ENCODE peak calls at places on chromosomes 11 and 22, in five cellular contexts. One of them, this sample, is unnamed.

GRCh38 chr22:44983878-44984482 is 25.8 kb downstream of the PHF21B start:
- DNase-seq in pancreas: no peak
- DNase-seq in astrocyte of the spinal cord: no peak
- DNase-seq in fibroblast of the aortic adventitia: no peak
- DNase-seq in lower lobe of right lung: no peak
- DNase-seq in this sample: no peak

GRCh38 chr11:62437616-62438015 is 18.8 kb downstream of the SCGB1A1 start:
- DNase-seq in pancreas: no peak
- DNase-seq in astrocyte of the spinal cord: no peak
- DNase-seq in fibroblast of the aortic adventitia: no peak
- DNase-seq in lower lobe of right lung: no peak
- DNase-seq in this sample: no peak

GRCh38 chr22:37636186-37636948 is 3.1 kb upstream of the SH3BP1 start:
- DNase-seq in pancreas: no peak
- DNase-seq in astrocyte of the spinal cord: peak
- DNase-seq in fibroblast of the aortic adventitia: peak
- DNase-seq in lower lobe of right lung: no peak
- DNase-seq in this sample: peak

GRCh38 chr11:60762851-60763691 is 6.4 kb downstream of the MS4A15 start:
- DNase-seq in pancreas: peak
- DNase-seq in astrocyte of the spinal cord: no peak
- DNase-seq in fibroblast of the aortic adventitia: no peak
- DNase-seq in lower lobe of right lung: no peak
- DNase-seq in this sample: peak

GRCh38 chr11:44775366-44776356 is 48.9 kb downstream of the TSPAN18 start:
- DNase-seq in pancreas: peak
- DNase-seq in astrocyte of the spinal cord: no peak
- DNase-seq in fibroblast of the aortic adventitia: no peak
- DNase-seq in lower lobe of right lung: no peak
- DNase-seq in this sample: peak

GRCh38 chr22:50314455-50315288 is 7.2 kb upstream of the PLXNB2 start:
- DNase-seq in pancreas: no peak
- DNase-seq in astrocyte of the spinal cord: no peak
- DNase-seq in fibroblast of the aortic adventitia: no peak
- DNase-seq in lower lobe of right lung: peak
- DNase-seq in this sample: no peak

GRCh38 chr11:197741-198235 is 4.9 kb downstream of the SCGB1C1 start:
- DNase-seq in pancreas: peak
- DNase-seq in astrocyte of the spinal cord: no peak
- DNase-seq in fibroblast of the aortic adventitia: no peak
- DNase-seq in lower lobe of right lung: no peak
- DNase-seq in this sample: no peak

GRCh38 chr11:116658876-116659535 is 113.8 kb downstream of the BUD13 start:
- DNase-seq in pancreas: no peak
- DNase-seq in astrocyte of the spinal cord: no peak
- DNase-seq in fibroblast of the aortic adventitia: no peak
- DNase-seq in lower lobe of right lung: no peak
- DNase-seq in this sample: no peak

GRCh38 chr11:8604078-8604723 is 10.2 kb upstream of the STK33 start:
- DNase-seq in pancreas: peak
- DNase-seq in astrocyte of the spinal cord: peak
- DNase-seq in fibroblast of the aortic adventitia: peak
- DNase-seq in lower lobe of right lung: peak
- DNase-seq in this sample: peak

GRCh38 chr11:120539681-120540369 is 28.3 kb downstream of the GRIK4 start:
- DNase-seq in pancreas: no peak
- DNase-seq in astrocyte of the spinal cord: peak
- DNase-seq in fibroblast of the aortic adventitia: no peak
- DNase-seq in lower lobe of right lung: no peak
- DNase-seq in this sample: no peak

GRCh38 chr11:114180301-114181055 is 115.7 kb upstream of the NNMT start:
- DNase-seq in pancreas: peak
- DNase-seq in astrocyte of the spinal cord: no peak
- DNase-seq in fibroblast of the aortic adventitia: peak
- DNase-seq in lower lobe of right lung: peak
- DNase-seq in this sample: peak
- H3K4me3 ChIP-seq in pancreas: no peak
- H3K4me3 ChIP-seq in astrocyte of the spinal cord: peak
- H3K4me3 ChIP-seq in fibroblast of the aortic adventitia: no peak
- H3K4me3 ChIP-seq in lower lobe of right lung: peak
- H3K4me3 ChIP-seq in this sample: peak

DNA sequence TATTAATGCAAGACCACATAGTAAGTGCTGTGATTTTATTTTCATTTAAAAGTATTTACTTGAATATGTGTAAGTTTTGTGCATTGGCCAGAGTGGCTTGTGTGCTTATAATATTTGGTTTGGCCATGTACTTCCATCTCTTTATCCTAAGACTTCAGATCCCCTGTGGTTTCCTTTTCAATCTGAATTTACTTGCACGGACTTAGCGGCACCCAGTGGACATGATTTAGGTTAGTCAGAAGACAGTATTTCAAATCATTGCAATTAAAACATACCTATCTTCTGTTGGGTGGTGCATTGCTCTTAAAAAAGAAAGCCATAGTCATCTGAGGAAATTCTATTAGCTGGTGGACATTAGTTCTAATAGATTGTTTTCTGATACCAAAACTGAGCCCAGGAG is 30.7 kb downstream of the PIWIL4 start:
- DNase-seq in pancreas: peak
- DNase-seq in astrocyte of the spinal cord: peak
- DNase-seq in fibroblast of the aortic adventitia: peak
- DNase-seq in lower lobe of right lung: no peak
- DNase-seq in this sample: peak
- TF ChIP-seq CTCF in pancreas: no peak
- TF ChIP-seq CTCF in astrocyte of the spinal cord: peak
- TF ChIP-seq CTCF in fibroblast of the aortic adventitia: no peak
- TF ChIP-seq CTCF in lower lobe of right lung: no peak
- TF ChIP-seq CTCF in this sample: peak

GRCh38 chr22:28885939-28886338 is 2.6 kb downstream of the ZNRF3 start:
- DNase-seq in pancreas: no peak
- DNase-seq in astrocyte of the spinal cord: peak
- DNase-seq in fibroblast of the aortic adventitia: no peak
- DNase-seq in lower lobe of right lung: no peak
- DNase-seq in this sample: no peak
- H3K4me3 ChIP-seq in pancreas: no peak
- H3K4me3 ChIP-seq in astrocyte of the spinal cord: no peak
- H3K4me3 ChIP-seq in fibroblast of the aortic adventitia: no peak
- H3K4me3 ChIP-seq in lower lobe of right lung: no peak
- H3K4me3 ChIP-seq in this sample: no peak

GRCh38 chr11:14308897-14309387 is 50.0 kb downstream of the RRAS2 start:
- DNase-seq in pancreas: no peak
- DNase-seq in astrocyte of the spinal cord: no peak
- DNase-seq in fibroblast of the aortic adventitia: no peak
- DNase-seq in lower lobe of right lung: no peak
- DNase-seq in this sample: no peak

GRCh38 chr11:14308114-14308896 is 50.7 kb downstream of the RRAS2 start:
- DNase-seq in pancreas: no peak
- DNase-seq in astrocyte of the spinal cord: peak
- DNase-seq in fibroblast of the aortic adventitia: peak
- DNase-seq in lower lobe of right lung: no peak
- DNase-seq in this sample: peak

GRCh38 chr11:14310696-14311095 is 48.3 kb downstream of the RRAS2 start:
- DNase-seq in pancreas: no peak
- DNase-seq in astrocyte of the spinal cord: no peak
- DNase-seq in fibroblast of the aortic adventitia: peak
- DNase-seq in lower lobe of right lung: no peak
- DNase-seq in this sample: peak

GRCh38 chr11:14306481-14306880 is 52.5 kb downstream of the RRAS2 start:
- DNase-seq in pancreas: no peak
- DNase-seq in astrocyte of the spinal cord: no peak
- DNase-seq in fibroblast of the aortic adventitia: no peak
- DNase-seq in lower lobe of right lung: no peak
- DNase-seq in this sample: no peak

DNA sequence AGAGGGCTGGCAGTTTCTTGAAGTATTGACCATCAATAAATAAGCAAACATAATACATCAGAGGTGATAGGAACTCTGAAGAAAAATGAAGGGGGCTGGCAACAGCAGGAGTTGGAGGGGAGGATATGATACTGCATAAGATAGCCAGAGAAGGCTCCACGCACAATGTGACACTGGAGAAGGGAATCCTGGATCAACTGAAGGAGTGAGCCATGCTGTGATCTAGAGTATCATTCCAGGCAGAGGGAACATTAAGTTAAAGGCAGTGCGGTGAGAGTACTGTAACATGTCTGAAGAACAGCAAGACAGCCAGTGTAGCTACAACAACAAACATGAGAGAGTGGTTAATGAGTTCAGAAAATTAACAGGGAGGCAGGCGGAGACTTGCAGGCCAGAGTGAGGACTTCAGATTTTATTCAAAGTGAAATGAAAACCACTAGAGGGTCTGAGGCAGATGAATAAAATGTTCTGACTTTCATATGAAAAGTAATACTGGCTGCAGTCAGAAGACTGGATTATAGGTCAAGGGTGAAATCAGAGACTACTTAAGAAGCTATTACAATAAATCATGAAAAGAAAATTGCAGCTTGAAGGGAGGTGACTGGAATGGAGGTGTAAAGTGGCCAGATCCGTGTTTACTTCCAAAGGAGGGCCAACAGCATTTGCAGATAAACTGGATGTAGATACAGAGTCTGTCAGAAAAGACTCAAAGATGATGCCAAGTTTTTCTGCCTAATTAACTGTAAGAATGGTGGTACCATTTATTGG is 49.4 kb downstream of the RRAS2 start:
- DNase-seq in pancreas: no peak
- DNase-seq in astrocyte of the spinal cord: no peak
- DNase-seq in fibroblast of the aortic adventitia: no peak
- DNase-seq in lower lobe of right lung: no peak
- DNase-seq in this sample: no peak
- TF ChIP-seq CTCF in pancreas: no peak
- TF ChIP-seq CTCF in astrocyte of the spinal cord: no peak
- TF ChIP-seq CTCF in fibroblast of the aortic adventitia: no peak
- TF ChIP-seq CTCF in lower lobe of right lung: no peak
- TF ChIP-seq CTCF in this sample: no peak

GRCh38 chr22:17373839-17374238 is 4.6 kb downstream of the CECR2 start:
- DNase-seq in pancreas: no peak
- DNase-seq in astrocyte of the spinal cord: no peak
- DNase-seq in fibroblast of the aortic adventitia: no peak
- DNase-seq in lower lobe of right lung: no peak
- DNase-seq in this sample: no peak
- H3K4me3 ChIP-seq in pancreas: no peak
- H3K4me3 ChIP-seq in astrocyte of the spinal cord: no peak
- H3K4me3 ChIP-seq in fibroblast of the aortic adventitia: no peak
- H3K4me3 ChIP-seq in lower lobe of right lung: no peak
- H3K4me3 ChIP-seq in this sample: no peak

GRCh38 chr11:37712246-37712645 is 1114.2 kb upstream of the RAG2 start:
- DNase-seq in pancreas: no peak
- DNase-seq in astrocyte of the spinal cord: peak
- DNase-seq in fibroblast of the aortic adventitia: peak
- DNase-seq in lower lobe of right lung: no peak
- DNase-seq in this sample: peak
- TF ChIP-seq CTCF in pancreas: no peak
- TF ChIP-seq CTCF in astrocyte of the spinal cord: peak
- TF ChIP-seq CTCF in fibroblast of the aortic adventitia: peak
- TF ChIP-seq CTCF in lower lobe of right lung: no peak
- TF ChIP-seq CTCF in this sample: peak

DNA sequence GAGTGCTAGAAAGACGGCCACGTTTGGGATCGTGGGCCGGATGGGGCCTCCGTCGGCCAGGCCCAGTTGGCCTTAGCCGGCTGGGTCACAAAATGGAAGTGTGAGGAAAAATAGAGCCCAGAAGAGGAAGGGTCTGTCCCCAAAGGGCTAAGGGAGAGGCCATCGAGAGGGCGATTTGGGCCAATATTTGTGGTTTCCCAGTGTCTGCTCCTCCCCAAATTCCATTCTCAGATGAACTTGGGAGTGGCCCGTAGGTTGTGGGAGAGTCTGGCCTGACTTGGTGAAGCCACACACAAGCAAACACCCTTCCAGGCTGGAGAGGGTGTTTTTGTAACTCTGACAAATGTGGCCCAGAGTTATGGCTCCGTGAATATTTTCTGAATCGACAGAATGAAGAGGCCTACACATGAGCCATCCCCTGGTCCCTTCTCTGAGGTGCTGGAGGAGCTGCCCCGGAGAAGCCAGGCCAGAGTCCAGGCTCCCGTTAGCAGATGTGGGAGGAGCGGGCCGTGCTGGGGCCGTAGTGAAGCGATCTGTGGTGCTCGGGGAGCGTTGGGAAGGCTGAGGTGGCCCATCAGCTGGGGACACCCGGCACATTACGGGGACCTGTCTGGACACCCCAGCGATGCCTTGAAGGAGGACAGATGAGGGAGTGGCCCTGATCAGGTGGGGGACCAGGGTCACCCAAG is 73.5 kb upstream of the PPARA start:
- DNase-seq in pancreas: no peak
- DNase-seq in astrocyte of the spinal cord: no peak
- DNase-seq in fibroblast of the aortic adventitia: peak
- DNase-seq in lower lobe of right lung: peak
- DNase-seq in this sample: peak
- H3K4me3 ChIP-seq in pancreas: no peak
- H3K4me3 ChIP-seq in astrocyte of the spinal cord: peak
- H3K4me3 ChIP-seq in fibroblast of the aortic adventitia: peak
- H3K4me3 ChIP-seq in lower lobe of right lung: peak
- H3K4me3 ChIP-seq in this sample: peak

GRCh38 chr11:130070829-130071205 is 1.1 kb downstream of the APLP2 start:
- DNase-seq in pancreas: no peak
- DNase-seq in astrocyte of the spinal cord: peak
- DNase-seq in fibroblast of the aortic adventitia: peak
- DNase-seq in lower lobe of right lung: peak
- DNase-seq in this sample: peak

GRCh38 chr11:130068546-130068985 is 1.1 kb upstream of the APLP2 start:
- DNase-seq in pancreas: peak
- DNase-seq in astrocyte of the spinal cord: no peak
- DNase-seq in fibroblast of the aortic adventitia: no peak
- DNase-seq in lower lobe of right lung: no peak
- DNase-seq in this sample: no peak

GRCh38 chr11:130070109-130070828 is 575 bp downstream of the APLP2 start:
- DNase-seq in pancreas: peak
- DNase-seq in astrocyte of the spinal cord: peak
- DNase-seq in fibroblast of the aortic adventitia: peak
- DNase-seq in lower lobe of right lung: peak
- DNase-seq in this sample: peak

GRCh38 chr11:130069684-130070108 is at the start of gene APLP2:
- DNase-seq in pancreas: peak
- DNase-seq in astrocyte of the spinal cord: peak
- DNase-seq in fibroblast of the aortic adventitia: peak
- DNase-seq in lower lobe of right lung: peak
- DNase-seq in this sample: peak

DNA sequence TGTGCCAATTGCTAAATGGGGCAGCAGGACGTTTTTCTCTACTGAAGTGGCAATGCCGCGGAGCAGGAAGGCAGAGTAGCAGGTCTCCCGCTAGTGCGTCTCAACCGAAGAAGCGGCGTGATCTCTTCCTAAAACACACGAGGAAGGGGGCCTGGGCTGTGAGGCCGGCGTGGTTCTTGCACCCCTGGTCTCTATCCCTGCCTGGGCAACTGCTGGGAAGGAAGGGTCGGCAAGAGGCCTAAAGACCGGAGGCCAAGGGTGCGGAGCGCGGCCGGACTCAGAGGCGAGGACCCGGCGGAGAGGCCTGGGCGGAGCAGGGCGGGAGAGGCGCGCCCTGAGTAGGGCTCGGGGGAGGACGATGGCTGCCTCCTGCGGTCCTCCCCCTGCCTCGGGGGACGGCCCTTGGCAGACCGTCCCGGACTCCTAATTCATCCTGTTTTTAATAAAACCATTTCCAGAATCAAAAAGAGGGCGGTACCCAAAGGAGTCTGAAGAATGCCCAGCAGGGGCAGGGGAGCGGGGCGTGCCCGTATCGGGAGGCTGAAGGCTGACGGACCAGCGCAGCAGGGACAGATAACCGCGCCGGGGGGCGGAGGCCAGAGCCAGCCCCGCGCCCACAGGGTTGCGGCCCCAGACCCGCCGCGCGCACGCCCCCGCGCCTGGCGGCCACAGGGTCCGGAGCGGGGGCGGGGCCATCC is 559 bp upstream of the APLP2 start:
- DNase-seq in pancreas: no peak
- DNase-seq in astrocyte of the spinal cord: peak
- DNase-seq in fibroblast of the aortic adventitia: peak
- DNase-seq in lower lobe of right lung: no peak
- DNase-seq in this sample: peak
- TF ChIP-seq CTCF in pancreas: no peak
- TF ChIP-seq CTCF in astrocyte of the spinal cord: peak
- TF ChIP-seq CTCF in fibroblast of the aortic adventitia: peak
- TF ChIP-seq CTCF in lower lobe of right lung: peak
- TF ChIP-seq CTCF in this sample: peak

This sample was measured in choroid plexus epithelial cell.